ENCODE peak calls at places on chromosome 9, in nine cellular contexts. H, J, Y, L, R, S, P, K and F are unnamed samples.

GRCh38 chr9:130328349-130328801 is 62.8 kb downstream of the HMCN2 start:
- DNase-seq in Y (peak), R (no peak), P (peak), K (no peak), H (no peak), L (no peak), J (no peak), S (no peak), F (no peak)

GRCh38 chr9:131704195-131704983 is 35.5 kb downstream of the RAPGEF1 start:
- DNase-seq in Y (no peak), K (no peak), J (no peak), R (no peak), S (no peak), P (peak), L (no peak), H (no peak), F (peak)

GRCh38 chr9:26760675-26761074 is 131.9 kb downstream of the CAAP1 start:
- DNase-seq in J (no peak), H (no peak), S (no peak), K (no peak), Y (no peak), L (no peak), R (no peak), P (no peak), F (no peak)

GRCh38 chr9:97761066-97761598 is 64.0 kb upstream of the XPA start:
- DNase-seq in H (no peak), K (no peak), Y (no peak), R (no peak), J (no peak), L (no peak), S (no peak), P (no peak), F (no peak)

GRCh38 chr9:86946712-86947145 is 577 bp downstream of the GAS1 start:
- DNase-seq in J (peak), H (no peak), P (no peak), K (no peak), S (peak), L (no peak), Y (peak), R (peak), F (peak)

GRCh38 chr9:72315089-72315509 is 49.9 kb downstream of the ZFAND5 start:
- DNase-seq in S (peak), K (no peak), H (peak), R (no peak), P (peak), L (no peak), Y (peak), J (no peak), F (no peak)

GRCh38 chr9:92870289-92870688 is 7.5 kb downstream of the ZNF484 start:
- DNase-seq in K (no peak), L (no peak), J (no peak), Y (no peak), S (no peak), R (no peak), P (no peak), H (no peak), F (no peak)

GRCh38 chr9:2495221-2496005 is 126.2 kb upstream of the VLDLR start:
- DNase-seq in P (no peak), Y (no peak), S (no peak), R (no peak), J (no peak), H (no peak), L (no peak), K (no peak), F (no peak)

GRCh38 chr9:101485873-101486692 is 47.6 kb upstream of the RNF20 start:
- DNase-seq in L (no peak), H (peak), R (no peak), P (peak), Y (peak), S (peak), J (no peak), K (no peak), F (no peak)

GRCh38 chr9:120436937-120437592 is 142.9 kb downstream of the CDK5RAP2 start:
- DNase-seq in Y (no peak), L (no peak), K (peak), P (no peak), R (no peak), J (peak), H (no peak), S (no peak), F (no peak)

GRCh38 chr9:81456431-81456970 is 232.8 kb downstream of the TLE1 start:
- DNase-seq in H (no peak), L (peak), K (no peak), Y (no peak), S (no peak), J (no peak), R (no peak), P (no peak), F (no peak)

GRCh38 chr9:110088099-110088498 is 119.9 kb downstream of the C9orf152 start:
- DNase-seq in S (no peak), R (no peak), H (no peak), K (no peak), J (no peak), P (peak), L (no peak), Y (no peak), F (no peak)

GRCh38 chr9:122135529-122135859 is 24.1 kb downstream of the NDUFA8 start:
- DNase-seq in H (no peak), R (no peak), L (no peak), Y (no peak), P (no peak), J (no peak), S (no peak), K (no peak), F (no peak)

GRCh38 chr9:94014845-94015244 is 59.7 kb upstream of the BARX1 start:
- DNase-seq in P (no peak), K (no peak), L (no peak), Y (no peak), H (no peak), R (no peak), S (no peak), J (no peak), F (no peak)

GRCh38 chr9:33106372-33106771 is 29.9 kb upstream of the SMU1 start:
- DNase-seq in S (no peak), Y (no peak), L (no peak), K (no peak), J (no peak), H (no peak), P (no peak), R (no peak), F (no peak)

GRCh38 chr9:74645007-74645639 is 148.0 kb downstream of the RORB start:
- DNase-seq in L (no peak), H (no peak), Y (peak), R (no peak), P (peak), J (peak), K (no peak), S (no peak), F (peak)

GRCh38 chr9:129436751-129437625 is 183.9 kb downstream of the C9orf50 start:
- DNase-seq in J (peak), H (peak), K (no peak), Y (peak), L (no peak), R (peak), P (peak), S (no peak), F (peak)

GRCh38 chr9:88951143-88951542 is 40.1 kb upstream of the S1PR3 start:
- DNase-seq in R (no peak), H (no peak), Y (no peak), J (no peak), P (no peak), L (no peak), S (no peak), K (no peak), F (no peak)

GRCh38 chr9:83200531-83200930 is 137.6 kb upstream of the RASEF start:
- DNase-seq in Y (no peak), K (no peak), R (no peak), S (no peak), P (no peak), L (no peak), H (no peak), J (no peak), F (no peak)

GRCh38 chr9:69932901-69933300 is 110.7 kb upstream of the MAMDC2 start:
- DNase-seq in K (no peak), R (no peak), S (no peak), Y (peak), J (peak), P (peak), L (no peak), H (no peak), F (peak)

GRCh38 chr9:108535526-108535925 is 320.3 kb downstream of the ACTL7B start:
- DNase-seq in H (no peak), Y (no peak), K (no peak), L (no peak), J (peak), S (no peak), R (no peak), P (peak), F (no peak)

GRCh38 chr9:33924978-33925797 is 108.2 kb downstream of the UBE2R2 start:
- DNase-seq in P (peak), K (no peak), R (no peak), L (no peak), Y (peak), H (peak), J (peak), S (no peak), F (peak)

GRCh38 chr9:87322840-87323635 is 174.6 kb upstream of the DAPK1 start:
- DNase-seq in H (no peak), R (no peak), J (no peak), K (no peak), P (no peak), Y (no peak), L (no peak), S (no peak), F (no peak)

GRCh38 chr9:20558609-20559016 is 63.7 kb downstream of the MLLT3 start:
- DNase-seq in H (no peak), S (no peak), Y (no peak), L (peak), R (no peak), P (no peak), K (no peak), J (no peak), F (no peak)

GRCh38 chr9:3475300-3476020 is 50.3 kb downstream of the RFX3 start:
- DNase-seq in S (no peak), R (no peak), H (no peak), L (no peak), P (peak), J (peak), Y (no peak), K (no peak), F (no peak)

GRCh38 chr9:121699271-121700164 is 48.1 kb downstream of the DAB2IP start:
- DNase-seq in S (no peak), K (peak), H (no peak), L (no peak), J (peak), Y (peak), P (peak), R (peak), F (peak)

GRCh38 chr9:114779352-114779845 is 26.4 kb downstream of the TNFSF15 start:
- DNase-seq in K (no peak), R (no peak), S (no peak), H (no peak), L (no peak), P (no peak), Y (no peak), J (no peak), F (no peak)

GRCh38 chr9:31950756-31951155 is 433.7 kb upstream of the ACO1 start:
- DNase-seq in S (no peak), H (no peak), Y (no peak), R (no peak), J (no peak), L (no peak), P (no peak), K (no peak), F (no peak)

GRCh38 chr9:120579139-120579749 is 723 bp downstream of the CDK5RAP2 start:
- DNase-seq in H (no peak), P (no peak), L (no peak), Y (no peak), S (no peak), K (no peak), J (peak), R (no peak), F (peak)

GRCh38 chr9:86749530-86750275 is 197.6 kb downstream of the GAS1 start:
- DNase-seq in P (no peak), J (no peak), H (no peak), R (no peak), K (no peak), L (peak), Y (no peak), S (no peak), F (no peak)